ENCODE peak calls at places on chromosomes 3 and 15, in four cellular contexts. One of them, this sample, is unnamed.

GRCh38 chr3:100047455-100048141 is 66.7 kb downstream of the FILIP1L start:
- DNase-seq in stimulated activated CD4-positive, alpha-beta T cell treated with anti-CD3 and anti-CD28 coated beads, TNF-alpha, amount 100 ng/mL, for 4 hours: no peak
- DNase-seq in AG04450: peak
- DNase-seq in heart left ventricle: no peak
- DNase-seq in this sample: no peak

GRCh38 chr3:42149537-42150426 is 58.6 kb downstream of the TRAK1 start:
- DNase-seq in stimulated activated CD4-positive, alpha-beta T cell treated with anti-CD3 and anti-CD28 coated beads, TNF-alpha, amount 100 ng/mL, for 4 hours: no peak
- DNase-seq in AG04450: no peak
- DNase-seq in heart left ventricle: no peak
- DNase-seq in this sample: no peak

GRCh38 chr15:93219859-93220258 is 130.8 kb upstream of the RGMA start:
- DNase-seq in stimulated activated CD4-positive, alpha-beta T cell treated with anti-CD3 and anti-CD28 coated beads, TNF-alpha, amount 100 ng/mL, for 4 hours: no peak
- DNase-seq in AG04450: no peak
- DNase-seq in heart left ventricle: no peak
- DNase-seq in this sample: no peak

GRCh38 chr3:194736277-194736895 is 50.7 kb downstream of the FAM43A start:
- DNase-seq in stimulated activated CD4-positive, alpha-beta T cell treated with anti-CD3 and anti-CD28 coated beads, TNF-alpha, amount 100 ng/mL, for 4 hours: no peak
- DNase-seq in AG04450: no peak
- DNase-seq in heart left ventricle: no peak
- DNase-seq in this sample: no peak

GRCh38 chr3:48194446-48195071 is 6.3 kb upstream of the CDC25A start:
- DNase-seq in stimulated activated CD4-positive, alpha-beta T cell treated with anti-CD3 and anti-CD28 coated beads, TNF-alpha, amount 100 ng/mL, for 4 hours: no peak
- DNase-seq in AG04450: no peak
- DNase-seq in heart left ventricle: peak
- DNase-seq in this sample: peak

GRCh38 chr15:76393614-76394013 is 57.0 kb downstream of the ISL2 start:
- DNase-seq in stimulated activated CD4-positive, alpha-beta T cell treated with anti-CD3 and anti-CD28 coated beads, TNF-alpha, amount 100 ng/mL, for 4 hours: no peak
- DNase-seq in AG04450: no peak
- DNase-seq in heart left ventricle: no peak
- DNase-seq in this sample: no peak

GRCh38 chr15:92429378-92430066 is 35.8 kb downstream of the ST8SIA2 start:
- DNase-seq in stimulated activated CD4-positive, alpha-beta T cell treated with anti-CD3 and anti-CD28 coated beads, TNF-alpha, amount 100 ng/mL, for 4 hours: no peak
- DNase-seq in AG04450: peak
- DNase-seq in heart left ventricle: no peak
- DNase-seq in this sample: no peak

GRCh38 chr3:138187296-138188012 is at the start of gene ARMC8:
- DNase-seq in stimulated activated CD4-positive, alpha-beta T cell treated with anti-CD3 and anti-CD28 coated beads, TNF-alpha, amount 100 ng/mL, for 4 hours: no peak
- DNase-seq in AG04450: no peak
- DNase-seq in heart left ventricle: peak
- DNase-seq in this sample: peak

GRCh38 chr15:39468341-39468740 is 112.5 kb upstream of the THBS1 start:
- DNase-seq in stimulated activated CD4-positive, alpha-beta T cell treated with anti-CD3 and anti-CD28 coated beads, TNF-alpha, amount 100 ng/mL, for 4 hours: no peak
- DNase-seq in AG04450: no peak
- DNase-seq in heart left ventricle: no peak
- DNase-seq in this sample: no peak

GRCh38 chr3:169106662-169107061 is 556.9 kb downstream of the MECOM start:
- DNase-seq in stimulated activated CD4-positive, alpha-beta T cell treated with anti-CD3 and anti-CD28 coated beads, TNF-alpha, amount 100 ng/mL, for 4 hours: no peak
- DNase-seq in AG04450: no peak
- DNase-seq in heart left ventricle: no peak
- DNase-seq in this sample: no peak

GRCh38 chr15:69808756-69809155 is 289.0 kb downstream of the TLE3 start:
- DNase-seq in stimulated activated CD4-positive, alpha-beta T cell treated with anti-CD3 and anti-CD28 coated beads, TNF-alpha, amount 100 ng/mL, for 4 hours: no peak
- DNase-seq in AG04450: no peak
- DNase-seq in heart left ventricle: no peak
- DNase-seq in this sample: no peak

GRCh38 chr3:124814620-124815421 is 72.3 kb downstream of the ITGB5 start:
- DNase-seq in stimulated activated CD4-positive, alpha-beta T cell treated with anti-CD3 and anti-CD28 coated beads, TNF-alpha, amount 100 ng/mL, for 4 hours: no peak
- DNase-seq in AG04450: no peak
- DNase-seq in heart left ventricle: no peak
- DNase-seq in this sample: no peak

GRCh38 chr3:99753268-99753975 is 64.2 kb upstream of the CMSS1 start:
- DNase-seq in stimulated activated CD4-positive, alpha-beta T cell treated with anti-CD3 and anti-CD28 coated beads, TNF-alpha, amount 100 ng/mL, for 4 hours: no peak
- DNase-seq in AG04450: peak
- DNase-seq in heart left ventricle: peak
- DNase-seq in this sample: no peak

GRCh38 chr3:141456328-141456689 is 30.5 kb upstream of the RASA2 start:
- DNase-seq in stimulated activated CD4-positive, alpha-beta T cell treated with anti-CD3 and anti-CD28 coated beads, TNF-alpha, amount 100 ng/mL, for 4 hours: no peak
- DNase-seq in AG04450: no peak
- DNase-seq in heart left ventricle: peak
- DNase-seq in this sample: peak

GRCh38 chr3:16658004-16658932 is 53.0 kb upstream of the DAZL start:
- DNase-seq in stimulated activated CD4-positive, alpha-beta T cell treated with anti-CD3 and anti-CD28 coated beads, TNF-alpha, amount 100 ng/mL, for 4 hours: no peak
- DNase-seq in AG04450: no peak
- DNase-seq in heart left ventricle: peak
- DNase-seq in this sample: no peak

GRCh38 chr3:60365360-60365759 is 885.9 kb downstream of the FHIT start:
- DNase-seq in stimulated activated CD4-positive, alpha-beta T cell treated with anti-CD3 and anti-CD28 coated beads, TNF-alpha, amount 100 ng/mL, for 4 hours: no peak
- DNase-seq in AG04450: no peak
- DNase-seq in heart left ventricle: no peak
- DNase-seq in this sample: no peak

GRCh38 chr15:25787381-25787780 is 75.7 kb downstream of the ATP10A start:
- DNase-seq in stimulated activated CD4-positive, alpha-beta T cell treated with anti-CD3 and anti-CD28 coated beads, TNF-alpha, amount 100 ng/mL, for 4 hours: no peak
- DNase-seq in AG04450: no peak
- DNase-seq in heart left ventricle: no peak
- DNase-seq in this sample: no peak

GRCh38 chr3:86929046-86929445 is 61.9 kb downstream of the VGLL3 start:
- DNase-seq in stimulated activated CD4-positive, alpha-beta T cell treated with anti-CD3 and anti-CD28 coated beads, TNF-alpha, amount 100 ng/mL, for 4 hours: no peak
- DNase-seq in AG04450: no peak
- DNase-seq in heart left ventricle: no peak
- DNase-seq in this sample: no peak

GRCh38 chr15:67746450-67746849 is 78.9 kb upstream of the SKOR1 start:
- DNase-seq in stimulated activated CD4-positive, alpha-beta T cell treated with anti-CD3 and anti-CD28 coated beads, TNF-alpha, amount 100 ng/mL, for 4 hours: no peak
- DNase-seq in AG04450: no peak
- DNase-seq in heart left ventricle: no peak
- DNase-seq in this sample: no peak

GRCh38 chr3:48558446-48559134 is 2.0 kb upstream of the PFKFB4 start:
- DNase-seq in stimulated activated CD4-positive, alpha-beta T cell treated with anti-CD3 and anti-CD28 coated beads, TNF-alpha, amount 100 ng/mL, for 4 hours: no peak
- DNase-seq in AG04450: no peak
- DNase-seq in heart left ventricle: peak
- DNase-seq in this sample: peak

GRCh38 chr3:142886938-142887337 is 1.9 kb downstream of the PCOLCE2 start:
- DNase-seq in stimulated activated CD4-positive, alpha-beta T cell treated with anti-CD3 and anti-CD28 coated beads, TNF-alpha, amount 100 ng/mL, for 4 hours: no peak
- DNase-seq in AG04450: no peak
- DNase-seq in heart left ventricle: no peak
- DNase-seq in this sample: no peak

GRCh38 chr15:55357774-55358173 is 38.8 kb downstream of the PIGB start:
- DNase-seq in stimulated activated CD4-positive, alpha-beta T cell treated with anti-CD3 and anti-CD28 coated beads, TNF-alpha, amount 100 ng/mL, for 4 hours: no peak
- DNase-seq in AG04450: peak
- DNase-seq in heart left ventricle: no peak
- DNase-seq in this sample: no peak

GRCh38 chr3:72997421-72997961 is 880 bp downstream of the PPP4R2 start:
- DNase-seq in stimulated activated CD4-positive, alpha-beta T cell treated with anti-CD3 and anti-CD28 coated beads, TNF-alpha, amount 100 ng/mL, for 4 hours: peak
- DNase-seq in AG04450: no peak
- DNase-seq in heart left ventricle: no peak
- DNase-seq in this sample: no peak

GRCh38 chr15:64688179-64688578 is 87.2 kb downstream of the RBPMS2 start:
- DNase-seq in stimulated activated CD4-positive, alpha-beta T cell treated with anti-CD3 and anti-CD28 coated beads, TNF-alpha, amount 100 ng/mL, for 4 hours: no peak
- DNase-seq in AG04450: no peak
- DNase-seq in heart left ventricle: no peak
- DNase-seq in this sample: no peak

GRCh38 chr3:159619341-159619885 is 369.2 kb upstream of the IL12A start:
- DNase-seq in stimulated activated CD4-positive, alpha-beta T cell treated with anti-CD3 and anti-CD28 coated beads, TNF-alpha, amount 100 ng/mL, for 4 hours: no peak
- DNase-seq in AG04450: no peak
- DNase-seq in heart left ventricle: no peak
- DNase-seq in this sample: no peak

GRCh38 chr15:74264081-74264501 is 28.0 kb downstream of the CCDC33 start:
- DNase-seq in stimulated activated CD4-positive, alpha-beta T cell treated with anti-CD3 and anti-CD28 coated beads, TNF-alpha, amount 100 ng/mL, for 4 hours: no peak
- DNase-seq in AG04450: no peak
- DNase-seq in heart left ventricle: no peak
- DNase-seq in this sample: no peak

GRCh38 chr3:55579499-55579898 is 92.4 kb upstream of the WNT5A start:
- DNase-seq in stimulated activated CD4-positive, alpha-beta T cell treated with anti-CD3 and anti-CD28 coated beads, TNF-alpha, amount 100 ng/mL, for 4 hours: no peak
- DNase-seq in AG04450: peak
- DNase-seq in heart left ventricle: no peak
- DNase-seq in this sample: no peak

GRCh38 chr3:30139283-30139682 is 467.1 kb upstream of the TGFBR2 start:
- DNase-seq in stimulated activated CD4-positive, alpha-beta T cell treated with anti-CD3 and anti-CD28 coated beads, TNF-alpha, amount 100 ng/mL, for 4 hours: no peak
- DNase-seq in AG04450: no peak
- DNase-seq in heart left ventricle: no peak
- DNase-seq in this sample: no peak

GRCh38 chr3:174821477-174821876 is 37.7 kb upstream of the NAALADL2 start:
- DNase-seq in stimulated activated CD4-positive, alpha-beta T cell treated with anti-CD3 and anti-CD28 coated beads, TNF-alpha, amount 100 ng/mL, for 4 hours: no peak
- DNase-seq in AG04450: no peak
- DNase-seq in heart left ventricle: peak
- DNase-seq in this sample: no peak

GRCh38 chr15:64341961-64342360 is 14.0 kb downstream of the CSNK1G1 start:
- DNase-seq in stimulated activated CD4-positive, alpha-beta T cell treated with anti-CD3 and anti-CD28 coated beads, TNF-alpha, amount 100 ng/mL, for 4 hours: no peak
- DNase-seq in AG04450: no peak
- DNase-seq in heart left ventricle: no peak
- DNase-seq in this sample: no peak

GRCh38 chr15:73996939-73997338 is 2.4 kb downstream of the PML start:
- DNase-seq in stimulated activated CD4-positive, alpha-beta T cell treated with anti-CD3 and anti-CD28 coated beads, TNF-alpha, amount 100 ng/mL, for 4 hours: no peak
- DNase-seq in AG04450: no peak
- DNase-seq in heart left ventricle: no peak
- DNase-seq in this sample: no peak

GRCh38 chr3:107124885-107125284 is 252.4 kb upstream of the CCDC54 start:
- DNase-seq in stimulated activated CD4-positive, alpha-beta T cell treated with anti-CD3 and anti-CD28 coated beads, TNF-alpha, amount 100 ng/mL, for 4 hours: no peak
- DNase-seq in AG04450: peak
- DNase-seq in heart left ventricle: peak
- DNase-seq in this sample: peak

GRCh38 chr15:62141643-62142588 is 23.2 kb downstream of the C2CD4B start:
- DNase-seq in stimulated activated CD4-positive, alpha-beta T cell treated with anti-CD3 and anti-CD28 coated beads, TNF-alpha, amount 100 ng/mL, for 4 hours: no peak
- DNase-seq in AG04450: no peak
- DNase-seq in heart left ventricle: no peak
- DNase-seq in this sample: no peak

GRCh38 chr15:55858661-55859060 is 115.7 kb upstream of the PRTG start:
- DNase-seq in stimulated activated CD4-positive, alpha-beta T cell treated with anti-CD3 and anti-CD28 coated beads, TNF-alpha, amount 100 ng/mL, for 4 hours: no peak
- DNase-seq in AG04450: no peak
- DNase-seq in heart left ventricle: no peak
- DNase-seq in this sample: no peak

GRCh38 chr3:193831495-193832455 is 238.8 kb downstream of the OPA1 start:
- DNase-seq in stimulated activated CD4-positive, alpha-beta T cell treated with anti-CD3 and anti-CD28 coated beads, TNF-alpha, amount 100 ng/mL, for 4 hours: no peak
- DNase-seq in AG04450: no peak
- DNase-seq in heart left ventricle: no peak
- DNase-seq in this sample: no peak

GRCh38 chr3:148600440-148600839 is 97.3 kb upstream of the AGTR1 start:
- DNase-seq in stimulated activated CD4-positive, alpha-beta T cell treated with anti-CD3 and anti-CD28 coated beads, TNF-alpha, amount 100 ng/mL, for 4 hours: no peak
- DNase-seq in AG04450: no peak
- DNase-seq in heart left ventricle: no peak
- DNase-seq in this sample: no peak

GRCh38 chr15:59998256-59999063 is 5.7 kb upstream of the FOXB1 start:
- DNase-seq in stimulated activated CD4-positive, alpha-beta T cell treated with anti-CD3 and anti-CD28 coated beads, TNF-alpha, amount 100 ng/mL, for 4 hours: no peak
- DNase-seq in AG04450: no peak
- DNase-seq in heart left ventricle: no peak
- DNase-seq in this sample: no peak

GRCh38 chr3:23710555-23710954 is 95.2 kb upstream of the UBE2E1 start:
- DNase-seq in stimulated activated CD4-positive, alpha-beta T cell treated with anti-CD3 and anti-CD28 coated beads, TNF-alpha, amount 100 ng/mL, for 4 hours: no peak
- DNase-seq in AG04450: peak
- DNase-seq in heart left ventricle: peak
- DNase-seq in this sample: peak

GRCh38 chr3:63050548-63050947 is 175.3 kb upstream of the CADPS start:
- DNase-seq in stimulated activated CD4-positive, alpha-beta T cell treated with anti-CD3 and anti-CD28 coated beads, TNF-alpha, amount 100 ng/mL, for 4 hours: no peak
- DNase-seq in AG04450: no peak
- DNase-seq in heart left ventricle: no peak
- DNase-seq in this sample: no peak

GRCh38 chr3:126154391-126155279 is 25.8 kb downstream of the ALDH1L1 start:
- DNase-seq in stimulated activated CD4-positive, alpha-beta T cell treated with anti-CD3 and anti-CD28 coated beads, TNF-alpha, amount 100 ng/mL, for 4 hours: no peak
- DNase-seq in AG04450: no peak
- DNase-seq in heart left ventricle: no peak
- DNase-seq in this sample: peak